ENCODE peak calls at places on chromosomes 13 and 19, in six cellular contexts. One of them, this sample, is unnamed.

GRCh38 chr13:109145631-109146030 is 516.2 kb downstream of the MYO16 start:
- DNase-seq in PC-3: peak; percentile 74
- DNase-seq in CD4-positive, alpha-beta T cell: no peak
- DNase-seq in A673: peak; percentile 93
- DNase-seq in endodermal cell: no peak
- DNase-seq in fibroblast of lung: peak; percentile 82
- DNase-seq in this sample: no peak

GRCh38 chr13:73421310-73421912 is 362.6 kb downstream of the KLF5 start:
- DNase-seq in PC-3: peak; percentile 96
- DNase-seq in CD4-positive, alpha-beta T cell: no peak
- DNase-seq in A673: no peak
- DNase-seq in endodermal cell: no peak
- DNase-seq in fibroblast of lung: no peak
- DNase-seq in this sample: no peak

GRCh38 chr19:7506385-7507328 is 9.2 kb upstream of the ZNF358 start:
- DNase-seq in PC-3: peak; percentile 99
- DNase-seq in CD4-positive, alpha-beta T cell: no peak
- DNase-seq in A673: peak; percentile 94
- DNase-seq in endodermal cell: peak; percentile 98
- DNase-seq in fibroblast of lung: peak; percentile 88
- DNase-seq in this sample: peak; percentile 90

GRCh38 chr13:29369060-29369743 is 226.3 kb downstream of the SLC7A1 start:
- DNase-seq in PC-3: peak; percentile 70
- DNase-seq in CD4-positive, alpha-beta T cell: no peak
- DNase-seq in A673: peak; percentile 74
- DNase-seq in endodermal cell: peak; percentile 69
- DNase-seq in fibroblast of lung: peak; percentile 36
- DNase-seq in this sample: no peak

GRCh38 chr19:441213-441823 is 19.5 kb downstream of the SHC2 start:
- DNase-seq in PC-3: no peak
- DNase-seq in CD4-positive, alpha-beta T cell: no peak
- DNase-seq in A673: no peak
- DNase-seq in endodermal cell: no peak
- DNase-seq in fibroblast of lung: no peak
- DNase-seq in this sample: no peak

GRCh38 chr13:32804673-32805260 is 211.5 kb upstream of the KL start:
- DNase-seq in PC-3: peak; percentile 20
- DNase-seq in CD4-positive, alpha-beta T cell: no peak
- DNase-seq in A673: no peak
- DNase-seq in endodermal cell: no peak
- DNase-seq in fibroblast of lung: peak; percentile 46
- DNase-seq in this sample: no peak

GRCh38 chr13:59823495-59823894 is 340.2 kb downstream of the DIAPH3 start:
- DNase-seq in PC-3: peak; percentile 52
- DNase-seq in CD4-positive, alpha-beta T cell: no peak
- DNase-seq in A673: peak; percentile 85
- DNase-seq in endodermal cell: no peak
- DNase-seq in fibroblast of lung: peak; percentile 38
- DNase-seq in this sample: no peak

GRCh38 chr19:38488811-38489481 is 55.5 kb downstream of the RYR1 start:
- DNase-seq in PC-3: no peak
- DNase-seq in CD4-positive, alpha-beta T cell: no peak
- DNase-seq in A673: no peak
- DNase-seq in endodermal cell: no peak
- DNase-seq in fibroblast of lung: no peak
- DNase-seq in this sample: no peak

GRCh38 chr19:48627865-48628314 is 8.6 kb downstream of the SPHK2 start:
- DNase-seq in PC-3: no peak
- DNase-seq in CD4-positive, alpha-beta T cell: no peak
- DNase-seq in A673: no peak
- DNase-seq in endodermal cell: no peak
- DNase-seq in fibroblast of lung: no peak
- DNase-seq in this sample: no peak

GRCh38 chr13:111066544-111066943 is 48.6 kb upstream of the ARHGEF7 start:
- DNase-seq in PC-3: no peak
- DNase-seq in CD4-positive, alpha-beta T cell: no peak
- DNase-seq in A673: no peak
- DNase-seq in endodermal cell: no peak
- DNase-seq in fibroblast of lung: no peak
- DNase-seq in this sample: no peak

GRCh38 chr19:33797821-33798633 is 1.4 kb downstream of the KCTD15 start:
- DNase-seq in PC-3: no peak
- DNase-seq in CD4-positive, alpha-beta T cell: no peak
- DNase-seq in A673: peak; percentile 34
- DNase-seq in endodermal cell: peak; percentile 89
- DNase-seq in fibroblast of lung: peak; percentile 48
- DNase-seq in this sample: no peak

GRCh38 chr13:50152655-50153309 is 137.5 kb downstream of the KCNRG start:
- DNase-seq in PC-3: no peak
- DNase-seq in CD4-positive, alpha-beta T cell: no peak
- DNase-seq in A673: no peak
- DNase-seq in endodermal cell: no peak
- DNase-seq in fibroblast of lung: no peak
- DNase-seq in this sample: no peak

GRCh38 chr13:74128171-74128767 is 5.9 kb downstream of the KLF12 start:
- DNase-seq in PC-3: no peak
- DNase-seq in CD4-positive, alpha-beta T cell: no peak
- DNase-seq in A673: no peak
- DNase-seq in endodermal cell: no peak
- DNase-seq in fibroblast of lung: no peak
- DNase-seq in this sample: no peak

DNA sequence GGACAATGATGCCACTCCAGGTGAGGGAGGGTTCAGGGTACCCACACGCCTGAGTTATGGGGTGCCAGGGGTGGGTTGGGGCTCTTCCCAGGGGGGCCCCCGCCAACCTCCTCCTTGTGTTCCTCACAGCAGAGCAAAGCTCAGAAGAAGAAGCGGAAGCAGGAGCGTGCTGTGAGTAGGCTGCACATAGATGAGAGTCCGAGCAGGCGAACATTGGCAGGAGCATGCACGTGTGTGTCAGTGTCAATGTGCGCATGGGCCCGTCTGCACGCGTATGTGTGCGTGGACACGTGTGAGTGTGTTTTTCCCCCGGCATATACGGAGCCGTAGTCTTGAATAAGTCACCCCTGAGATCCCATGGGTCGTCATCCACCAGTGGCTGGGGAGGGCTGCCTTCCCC is 12.4 kb upstream of the USE1 start:
- DNase-seq in PC-3: no peak
- DNase-seq in CD4-positive, alpha-beta T cell: no peak
- DNase-seq in A673: no peak
- DNase-seq in endodermal cell: no peak
- DNase-seq in fibroblast of lung: no peak
- DNase-seq in this sample: no peak
- TF ChIP-seq CTCF in PC-3: no peak
- TF ChIP-seq CTCF in CD4-positive, alpha-beta T cell: no peak
- TF ChIP-seq CTCF in A673: no peak
- TF ChIP-seq CTCF in endodermal cell: no peak
- TF ChIP-seq CTCF in fibroblast of lung: no peak
- TF ChIP-seq CTCF in this sample: no peak

DNA sequence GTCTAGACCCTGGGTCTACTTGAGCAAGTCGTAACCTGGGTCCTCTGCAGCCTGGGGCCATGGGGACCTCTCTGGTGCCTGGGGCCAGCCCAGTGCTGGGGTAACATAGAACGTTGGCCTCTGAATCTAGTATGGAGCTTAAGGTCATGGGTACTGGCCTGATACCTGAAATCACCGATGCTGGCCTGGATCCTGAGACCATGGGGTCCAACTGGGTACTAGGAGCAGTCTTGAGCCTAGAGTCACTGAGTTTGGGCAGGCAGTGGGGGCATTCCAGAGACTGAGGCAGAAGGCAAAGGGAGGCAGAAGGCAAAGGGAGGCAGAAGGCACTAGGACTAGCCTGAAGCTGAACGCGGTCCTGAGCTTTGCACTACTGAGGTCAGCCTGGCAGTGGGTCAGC is 1121.1 kb upstream of the PRR20A start:
- DNase-seq in PC-3: no peak
- DNase-seq in CD4-positive, alpha-beta T cell: no peak
- DNase-seq in A673: no peak
- DNase-seq in endodermal cell: no peak
- DNase-seq in fibroblast of lung: no peak
- DNase-seq in this sample: no peak
- TF ChIP-seq CTCF in PC-3: no peak
- TF ChIP-seq CTCF in CD4-positive, alpha-beta T cell: no peak
- TF ChIP-seq CTCF in A673: no peak
- TF ChIP-seq CTCF in endodermal cell: no peak
- TF ChIP-seq CTCF in fibroblast of lung: no peak
- TF ChIP-seq CTCF in this sample: no peak

GRCh38 chr13:113489171-113489548 is 1.4 kb downstream of the DCUN1D2 start:
- DNase-seq in PC-3: peak; percentile 3
- DNase-seq in CD4-positive, alpha-beta T cell: no peak
- DNase-seq in A673: no peak
- DNase-seq in endodermal cell: peak; percentile 91
- DNase-seq in fibroblast of lung: peak; percentile 29
- DNase-seq in this sample: no peak
- TF ChIP-seq CTCF in PC-3: peak; percentile 10
- TF ChIP-seq CTCF in CD4-positive, alpha-beta T cell: no peak
- TF ChIP-seq CTCF in A673: no peak
- TF ChIP-seq CTCF in endodermal cell: peak; percentile 68
- TF ChIP-seq CTCF in fibroblast of lung: peak; percentile 1
- TF ChIP-seq CTCF in this sample: no peak

DNA sequence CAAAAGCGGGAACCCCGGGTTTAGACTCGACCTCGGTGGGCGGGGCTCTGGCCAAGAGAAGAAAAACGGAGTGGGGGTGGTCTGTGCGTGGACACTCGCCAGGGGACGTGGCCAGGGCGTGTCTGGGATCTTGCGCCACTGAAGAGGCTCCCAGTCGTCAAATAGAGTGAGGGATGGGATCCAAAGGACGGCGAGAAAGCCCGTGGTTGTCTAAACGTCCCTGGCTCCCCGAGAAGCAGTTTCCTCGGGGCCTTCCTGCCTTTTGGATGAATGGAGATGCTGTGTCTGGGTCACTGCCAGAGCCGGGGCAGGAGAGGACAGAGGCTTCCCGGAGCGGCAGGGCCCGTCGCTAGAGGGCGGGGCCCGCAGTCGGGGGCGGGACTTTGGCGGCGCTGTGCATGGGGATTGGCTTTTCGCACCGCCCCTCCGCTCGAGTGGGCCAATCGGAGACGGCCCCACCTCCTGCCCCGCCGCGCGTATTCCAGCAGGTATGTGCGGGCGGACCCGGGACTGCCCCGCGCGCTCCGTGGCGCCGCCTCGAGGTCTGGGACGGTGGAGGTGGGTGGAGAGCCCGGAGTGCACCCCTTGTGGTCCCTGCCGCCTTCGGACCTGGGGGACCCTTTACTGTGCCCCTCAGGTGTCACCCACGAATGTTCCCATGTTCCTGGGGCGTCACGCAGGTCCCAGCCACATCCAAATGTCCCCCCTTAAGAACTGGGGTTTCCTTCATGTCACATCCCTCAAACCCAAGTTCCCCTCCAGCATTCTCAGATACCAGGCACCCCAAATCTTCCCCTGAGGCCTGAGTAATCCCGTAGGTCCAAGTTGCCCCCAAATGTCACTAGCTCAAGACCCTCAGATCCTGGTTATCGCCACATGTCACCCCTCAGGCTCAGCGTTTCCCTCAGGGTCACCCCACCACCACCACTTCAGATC is 38.4 kb downstream of the ZSWIM4 start:
- DNase-seq in PC-3: peak; percentile 97
- DNase-seq in CD4-positive, alpha-beta T cell: peak; percentile 94
- DNase-seq in A673: peak; percentile 90
- DNase-seq in endodermal cell: peak; percentile 99
- DNase-seq in fibroblast of lung: peak; percentile 85
- DNase-seq in this sample: peak; percentile 93
- TF ChIP-seq CTCF in PC-3: peak; percentile 75
- TF ChIP-seq CTCF in CD4-positive, alpha-beta T cell: peak; percentile 18
- TF ChIP-seq CTCF in A673: peak; percentile 47
- TF ChIP-seq CTCF in endodermal cell: peak; percentile 77
- TF ChIP-seq CTCF in fibroblast of lung: no peak
- TF ChIP-seq CTCF in this sample: no peak

GRCh38 chr13:105207586-105208293 is 1327.7 kb downstream of the EFNB2 start:
- DNase-seq in PC-3: no peak
- DNase-seq in CD4-positive, alpha-beta T cell: no peak
- DNase-seq in A673: no peak
- DNase-seq in endodermal cell: no peak
- DNase-seq in fibroblast of lung: peak; percentile 46
- DNase-seq in this sample: no peak

GRCh38 chr13:105202384-105202783 is 1333.1 kb downstream of the EFNB2 start:
- DNase-seq in PC-3: peak; percentile 43
- DNase-seq in CD4-positive, alpha-beta T cell: no peak
- DNase-seq in A673: peak; percentile 28
- DNase-seq in endodermal cell: no peak
- DNase-seq in fibroblast of lung: peak; percentile 60
- DNase-seq in this sample: no peak
- TF ChIP-seq CTCF in PC-3: peak; percentile 61
- TF ChIP-seq CTCF in CD4-positive, alpha-beta T cell: peak; percentile 31
- TF ChIP-seq CTCF in A673: peak; percentile 52
- TF ChIP-seq CTCF in endodermal cell: peak; percentile 87
- TF ChIP-seq CTCF in fibroblast of lung: peak; percentile 80
- TF ChIP-seq CTCF in this sample: no peak

GRCh38 chr13:107376393-107377085 is 808.6 kb upstream of the ARGLU1 start:
- DNase-seq in PC-3: no peak
- DNase-seq in CD4-positive, alpha-beta T cell: no peak
- DNase-seq in A673: peak; percentile 12
- DNase-seq in endodermal cell: no peak
- DNase-seq in fibroblast of lung: no peak
- DNase-seq in this sample: no peak

GRCh38 chr13:107374038-107374437 is 806.1 kb upstream of the ARGLU1 start:
- DNase-seq in PC-3: no peak
- DNase-seq in CD4-positive, alpha-beta T cell: no peak
- DNase-seq in A673: no peak
- DNase-seq in endodermal cell: no peak
- DNase-seq in fibroblast of lung: no peak
- DNase-seq in this sample: no peak

GRCh38 chr13:107375701-107376350 is 807.9 kb upstream of the ARGLU1 start:
- DNase-seq in PC-3: no peak
- DNase-seq in CD4-positive, alpha-beta T cell: no peak
- DNase-seq in A673: no peak
- DNase-seq in endodermal cell: no peak
- DNase-seq in fibroblast of lung: no peak
- DNase-seq in this sample: no peak

GRCh38 chr13:107370036-107370785 is 802.3 kb upstream of the ARGLU1 start:
- DNase-seq in PC-3: peak; percentile 50
- DNase-seq in CD4-positive, alpha-beta T cell: no peak
- DNase-seq in A673: no peak
- DNase-seq in endodermal cell: no peak
- DNase-seq in fibroblast of lung: peak; percentile 78
- DNase-seq in this sample: no peak

GRCh38 chr13:107373551-107373950 is 805.6 kb upstream of the ARGLU1 start:
- DNase-seq in PC-3: peak; percentile 75
- DNase-seq in CD4-positive, alpha-beta T cell: no peak
- DNase-seq in A673: peak; percentile 59
- DNase-seq in endodermal cell: peak; percentile 63
- DNase-seq in fibroblast of lung: peak; percentile 91
- DNase-seq in this sample: no peak
- TF ChIP-seq CTCF in PC-3: peak; percentile 76
- TF ChIP-seq CTCF in CD4-positive, alpha-beta T cell: no peak
- TF ChIP-seq CTCF in A673: peak; percentile 66
- TF ChIP-seq CTCF in endodermal cell: peak; percentile 83
- TF ChIP-seq CTCF in fibroblast of lung: peak; percentile 77
- TF ChIP-seq CTCF in this sample: no peak

GRCh38 chr19:15841875-15842569 is 26.6 kb upstream of the OR10H1 start:
- DNase-seq in PC-3: no peak
- DNase-seq in CD4-positive, alpha-beta T cell: no peak
- DNase-seq in A673: no peak
- DNase-seq in endodermal cell: no peak
- DNase-seq in fibroblast of lung: no peak
- DNase-seq in this sample: no peak
- TF ChIP-seq CTCF in PC-3: peak; percentile 40
- TF ChIP-seq CTCF in CD4-positive, alpha-beta T cell: no peak
- TF ChIP-seq CTCF in A673: peak; percentile 39
- TF ChIP-seq CTCF in endodermal cell: no peak
- TF ChIP-seq CTCF in fibroblast of lung: no peak
- TF ChIP-seq CTCF in this sample: no peak

This sample was measured in lower leg skin.